ENCODE peak calls at places on chromosomes 16 and 17, in five cellular contexts. One of them, this sample, is unnamed.

GRCh38 chr17:59963738-59964454 is 644 bp downstream of the RNFT1 start:
- DNase-seq in EL: peak
- DNase-seq in NK-92 treated with Interleukin-12 subunit alpha and Interleukin-12 subunit beta, amount 100 ng/mL, for 24 hours: no peak
- DNase-seq in fibroblast of mammary gland: peak
- DNase-seq in H7: peak
- DNase-seq in this sample: peak

GRCh38 chr16:6732166-6732565 is 600.5 kb upstream of the RBFOX1 start:
- DNase-seq in EL: no peak
- DNase-seq in NK-92 treated with Interleukin-12 subunit alpha and Interleukin-12 subunit beta, amount 100 ng/mL, for 24 hours: no peak
- DNase-seq in fibroblast of mammary gland: no peak
- DNase-seq in H7: no peak
- DNase-seq in this sample: no peak

GRCh38 chr17:8847891-8848290 is 19.6 kb downstream of the PIK3R6 start:
- DNase-seq in EL: no peak
- DNase-seq in NK-92 treated with Interleukin-12 subunit alpha and Interleukin-12 subunit beta, amount 100 ng/mL, for 24 hours: no peak
- DNase-seq in fibroblast of mammary gland: no peak
- DNase-seq in H7: no peak
- DNase-seq in this sample: no peak

GRCh38 chr16:88368036-88368435 is 14.7 kb upstream of the ZNF469 start:
- DNase-seq in EL: no peak
- DNase-seq in NK-92 treated with Interleukin-12 subunit alpha and Interleukin-12 subunit beta, amount 100 ng/mL, for 24 hours: no peak
- DNase-seq in fibroblast of mammary gland: no peak
- DNase-seq in H7: no peak
- DNase-seq in this sample: no peak

GRCh38 chr16:77905356-77905920 is 116.9 kb upstream of the CLEC3A start:
- DNase-seq in EL: no peak
- DNase-seq in NK-92 treated with Interleukin-12 subunit alpha and Interleukin-12 subunit beta, amount 100 ng/mL, for 24 hours: no peak
- DNase-seq in fibroblast of mammary gland: no peak
- DNase-seq in H7: no peak
- DNase-seq in this sample: no peak

GRCh38 chr16:51095114-51095872 is 55.8 kb downstream of the SALL1 start:
- DNase-seq in EL: no peak
- DNase-seq in NK-92 treated with Interleukin-12 subunit alpha and Interleukin-12 subunit beta, amount 100 ng/mL, for 24 hours: no peak
- DNase-seq in fibroblast of mammary gland: no peak
- DNase-seq in H7: peak
- DNase-seq in this sample: no peak

GRCh38 chr17:14953405-14953804 is 311.7 kb downstream of the PMP22 start:
- DNase-seq in EL: no peak
- DNase-seq in NK-92 treated with Interleukin-12 subunit alpha and Interleukin-12 subunit beta, amount 100 ng/mL, for 24 hours: no peak
- DNase-seq in fibroblast of mammary gland: no peak
- DNase-seq in H7: no peak
- DNase-seq in this sample: no peak

GRCh38 chr16:31467151-31467550 is 4.8 kb upstream of the TGFB1I1 start:
- DNase-seq in EL: no peak
- DNase-seq in NK-92 treated with Interleukin-12 subunit alpha and Interleukin-12 subunit beta, amount 100 ng/mL, for 24 hours: no peak
- DNase-seq in fibroblast of mammary gland: peak
- DNase-seq in H7: peak
- DNase-seq in this sample: peak

GRCh38 chr16:85491798-85492616 is 121.1 kb upstream of the GSE1 start:
- DNase-seq in EL: no peak
- DNase-seq in NK-92 treated with Interleukin-12 subunit alpha and Interleukin-12 subunit beta, amount 100 ng/mL, for 24 hours: no peak
- DNase-seq in fibroblast of mammary gland: peak
- DNase-seq in H7: peak
- DNase-seq in this sample: peak

GRCh38 chr16:77556203-77556602 is 121.4 kb upstream of the ADAMTS18 start:
- DNase-seq in EL: peak
- DNase-seq in NK-92 treated with Interleukin-12 subunit alpha and Interleukin-12 subunit beta, amount 100 ng/mL, for 24 hours: no peak
- DNase-seq in fibroblast of mammary gland: no peak
- DNase-seq in H7: peak
- DNase-seq in this sample: no peak

GRCh38 chr17:28573966-28574480 is 2.7 kb downstream of the ALDOC start:
- DNase-seq in EL: no peak
- DNase-seq in NK-92 treated with Interleukin-12 subunit alpha and Interleukin-12 subunit beta, amount 100 ng/mL, for 24 hours: no peak
- DNase-seq in fibroblast of mammary gland: no peak
- DNase-seq in H7: no peak
- DNase-seq in this sample: no peak

GRCh38 chr17:4540224-4541040 is 14.8 kb downstream of the MYBBP1A start:
- DNase-seq in EL: no peak
- DNase-seq in NK-92 treated with Interleukin-12 subunit alpha and Interleukin-12 subunit beta, amount 100 ng/mL, for 24 hours: no peak
- DNase-seq in fibroblast of mammary gland: no peak
- DNase-seq in H7: peak
- DNase-seq in this sample: no peak

GRCh38 chr16:75244844-75245758 is 6.3 kb downstream of the BCAR1 start:
- DNase-seq in EL: peak
- DNase-seq in NK-92 treated with Interleukin-12 subunit alpha and Interleukin-12 subunit beta, amount 100 ng/mL, for 24 hours: no peak
- DNase-seq in fibroblast of mammary gland: peak
- DNase-seq in H7: peak
- DNase-seq in this sample: peak

GRCh38 chr17:6420173-6420641 is 14.7 kb downstream of the AIPL1 start:
- DNase-seq in EL: no peak
- DNase-seq in NK-92 treated with Interleukin-12 subunit alpha and Interleukin-12 subunit beta, amount 100 ng/mL, for 24 hours: no peak
- DNase-seq in fibroblast of mammary gland: peak
- DNase-seq in H7: peak
- DNase-seq in this sample: no peak

GRCh38 chr16:9049241-9049640 is 42.2 kb upstream of the HAPSTR1 start:
- DNase-seq in EL: peak
- DNase-seq in NK-92 treated with Interleukin-12 subunit alpha and Interleukin-12 subunit beta, amount 100 ng/mL, for 24 hours: no peak
- DNase-seq in fibroblast of mammary gland: peak
- DNase-seq in H7: no peak
- DNase-seq in this sample: peak

GRCh38 chr17:54902611-54903010 is 2.0 kb downstream of the TOM1L1 start:
- DNase-seq in EL: no peak
- DNase-seq in NK-92 treated with Interleukin-12 subunit alpha and Interleukin-12 subunit beta, amount 100 ng/mL, for 24 hours: no peak
- DNase-seq in fibroblast of mammary gland: no peak
- DNase-seq in H7: no peak
- DNase-seq in this sample: no peak

GRCh38 chr16:9151597-9151996 is 60.2 kb downstream of the HAPSTR1 start:
- DNase-seq in EL: peak
- DNase-seq in NK-92 treated with Interleukin-12 subunit alpha and Interleukin-12 subunit beta, amount 100 ng/mL, for 24 hours: no peak
- DNase-seq in fibroblast of mammary gland: peak
- DNase-seq in H7: no peak
- DNase-seq in this sample: peak

GRCh38 chr17:32256012-32256694 is 9.5 kb upstream of the RHBDL3 start:
- DNase-seq in EL: no peak
- DNase-seq in NK-92 treated with Interleukin-12 subunit alpha and Interleukin-12 subunit beta, amount 100 ng/mL, for 24 hours: no peak
- DNase-seq in fibroblast of mammary gland: no peak
- DNase-seq in H7: no peak
- DNase-seq in this sample: no peak

GRCh38 chr17:38705803-38706624 is 941 bp downstream of the MLLT6 start:
- DNase-seq in EL: peak
- DNase-seq in NK-92 treated with Interleukin-12 subunit alpha and Interleukin-12 subunit beta, amount 100 ng/mL, for 24 hours: peak
- DNase-seq in fibroblast of mammary gland: peak
- DNase-seq in H7: peak
- DNase-seq in this sample: peak

GRCh38 chr17:64080174-64080618 is 49.7 kb downstream of the ERN1 start:
- DNase-seq in EL: no peak
- DNase-seq in NK-92 treated with Interleukin-12 subunit alpha and Interleukin-12 subunit beta, amount 100 ng/mL, for 24 hours: no peak
- DNase-seq in fibroblast of mammary gland: no peak
- DNase-seq in H7: no peak
- DNase-seq in this sample: no peak

GRCh38 chr17:78128616-78129384 is at the start of gene TMC6:
- DNase-seq in EL: peak
- DNase-seq in NK-92 treated with Interleukin-12 subunit alpha and Interleukin-12 subunit beta, amount 100 ng/mL, for 24 hours: peak
- DNase-seq in fibroblast of mammary gland: no peak
- DNase-seq in H7: peak
- DNase-seq in this sample: no peak

GRCh38 chr17:75088902-75089417 is 1.2 kb downstream of the SLC16A5 start:
- DNase-seq in EL: peak
- DNase-seq in NK-92 treated with Interleukin-12 subunit alpha and Interleukin-12 subunit beta, amount 100 ng/mL, for 24 hours: no peak
- DNase-seq in fibroblast of mammary gland: peak
- DNase-seq in H7: peak
- DNase-seq in this sample: peak

GRCh38 chr17:75707096-75707720 is 14.1 kb upstream of the ITGB4 start:
- DNase-seq in EL: no peak
- DNase-seq in NK-92 treated with Interleukin-12 subunit alpha and Interleukin-12 subunit beta, amount 100 ng/mL, for 24 hours: no peak
- DNase-seq in fibroblast of mammary gland: no peak
- DNase-seq in H7: no peak
- DNase-seq in this sample: peak

GRCh38 chr17:19664136-19664820 is 15.7 kb downstream of the ALDH3A2 start:
- DNase-seq in EL: no peak
- DNase-seq in NK-92 treated with Interleukin-12 subunit alpha and Interleukin-12 subunit beta, amount 100 ng/mL, for 24 hours: no peak
- DNase-seq in fibroblast of mammary gland: no peak
- DNase-seq in H7: no peak
- DNase-seq in this sample: no peak